ENCODE peak calls at places on chromosomes 12 and 14, in six cellular contexts. One of them, this sample, is unnamed.

GRCh38 chr12:2924019-2924418 is 33.3 kb downstream of the TULP3 start:
- DNase-seq in GM23338: no peak
- DNase-seq in GM12865: no peak
- DNase-seq in fibroblast of pulmonary artery: peak; percentile 20
- DNase-seq in tibial artery: no peak
- DNase-seq in ascending aorta: no peak
- DNase-seq in this sample: no peak

GRCh38 chr14:73227812-73228781 is 9.2 kb upstream of the PAPLN start:
- DNase-seq in GM23338: peak; percentile 67
- DNase-seq in GM12865: peak; percentile 39
- DNase-seq in fibroblast of pulmonary artery: peak; percentile 98
- DNase-seq in tibial artery: peak; percentile 60
- DNase-seq in ascending aorta: no peak
- DNase-seq in this sample: peak; percentile 80

GRCh38 chr14:75980856-75981255 is 939 bp downstream of the TGFB3 start:
- DNase-seq in GM23338: no peak
- DNase-seq in GM12865: no peak
- DNase-seq in fibroblast of pulmonary artery: no peak
- DNase-seq in tibial artery: peak; percentile 36
- DNase-seq in ascending aorta: peak; percentile 70
- DNase-seq in this sample: no peak

GRCh38 chr12:119528241-119528640 is 65.3 kb upstream of the TMEM233 start:
- DNase-seq in GM23338: peak; percentile 77
- DNase-seq in GM12865: peak; percentile 26
- DNase-seq in fibroblast of pulmonary artery: peak; percentile 38
- DNase-seq in tibial artery: no peak
- DNase-seq in ascending aorta: no peak
- DNase-seq in this sample: no peak

GRCh38 chr14:61435563-61436337 is 114.4 kb downstream of the PRKCH start:
- DNase-seq in GM23338: no peak
- DNase-seq in GM12865: no peak
- DNase-seq in fibroblast of pulmonary artery: peak; percentile 62
- DNase-seq in tibial artery: peak; percentile 63
- DNase-seq in ascending aorta: no peak
- DNase-seq in this sample: no peak

GRCh38 chr14:21437063-21437901 is 18.6 kb downstream of the CHD8 start:
- DNase-seq in GM23338: peak; percentile 100
- DNase-seq in GM12865: peak; percentile 100
- DNase-seq in fibroblast of pulmonary artery: peak; percentile 99
- DNase-seq in tibial artery: peak; percentile 99
- DNase-seq in ascending aorta: peak; percentile 99
- DNase-seq in this sample: peak; percentile 97

GRCh38 chr12:75892779-75893408 is 138.7 kb downstream of the PHLDA1 start:
- DNase-seq in GM23338: no peak
- DNase-seq in GM12865: no peak
- DNase-seq in fibroblast of pulmonary artery: peak; percentile 62
- DNase-seq in tibial artery: no peak
- DNase-seq in ascending aorta: no peak
- DNase-seq in this sample: no peak

GRCh38 chr14:90177537-90178189 is 78.7 kb upstream of the PSMC1 start:
- DNase-seq in GM23338: no peak
- DNase-seq in GM12865: no peak
- DNase-seq in fibroblast of pulmonary artery: no peak
- DNase-seq in tibial artery: no peak
- DNase-seq in ascending aorta: no peak
- DNase-seq in this sample: no peak

GRCh38 chr12:128056299-128056885 is 210.6 kb upstream of the TMEM132C start:
- DNase-seq in GM23338: peak; percentile 15
- DNase-seq in GM12865: no peak
- DNase-seq in fibroblast of pulmonary artery: no peak
- DNase-seq in tibial artery: no peak
- DNase-seq in ascending aorta: no peak
- DNase-seq in this sample: no peak

GRCh38 chr12:92065018-92065499 is 80.6 kb downstream of the BTG1 start:
- DNase-seq in GM23338: no peak
- DNase-seq in GM12865: peak; percentile 84
- DNase-seq in fibroblast of pulmonary artery: no peak
- DNase-seq in tibial artery: no peak
- DNase-seq in ascending aorta: no peak
- DNase-seq in this sample: no peak

GRCh38 chr12:121808623-121809022 is 4.8 kb downstream of the SETD1B start:
- DNase-seq in GM23338: no peak
- DNase-seq in GM12865: no peak
- DNase-seq in fibroblast of pulmonary artery: no peak
- DNase-seq in tibial artery: no peak
- DNase-seq in ascending aorta: no peak
- DNase-seq in this sample: no peak

GRCh38 chr12:121809712-121810116 is 5.9 kb downstream of the SETD1B start:
- DNase-seq in GM23338: no peak
- DNase-seq in GM12865: no peak
- DNase-seq in fibroblast of pulmonary artery: no peak
- DNase-seq in tibial artery: no peak
- DNase-seq in ascending aorta: no peak
- DNase-seq in this sample: no peak

GRCh38 chr12:121810833-121811433 is 7.1 kb downstream of the SETD1B start:
- DNase-seq in GM23338: no peak
- DNase-seq in GM12865: no peak
- DNase-seq in fibroblast of pulmonary artery: peak; percentile 21
- DNase-seq in tibial artery: no peak
- DNase-seq in ascending aorta: peak; percentile 55
- DNase-seq in this sample: no peak

GRCh38 chr12:121811434-121812319 is 7.9 kb downstream of the SETD1B start:
- DNase-seq in GM23338: peak; percentile 92
- DNase-seq in GM12865: peak; percentile 65
- DNase-seq in fibroblast of pulmonary artery: peak; percentile 68
- DNase-seq in tibial artery: no peak
- DNase-seq in ascending aorta: peak; percentile 68
- DNase-seq in this sample: no peak

GRCh38 chr12:121810234-121810817 is 6.5 kb downstream of the SETD1B start:
- DNase-seq in GM23338: no peak
- DNase-seq in GM12865: no peak
- DNase-seq in fibroblast of pulmonary artery: no peak
- DNase-seq in tibial artery: no peak
- DNase-seq in ascending aorta: peak; percentile 65
- DNase-seq in this sample: no peak
- H3K4me3 ChIP-seq in GM23338: peak overlapping the region; percentile 97
- H3K4me3 ChIP-seq in GM12865: no peak overlapping the region
- H3K4me3 ChIP-seq in fibroblast of pulmonary artery: no peak overlapping the region
- H3K4me3 ChIP-seq in tibial artery: no peak overlapping the region
- H3K4me3 ChIP-seq in ascending aorta: peak overlapping the region; percentile 69
- H3K4me3 ChIP-seq in this sample: peak overlapping the region; percentile 56

GRCh38 chr12:26786491-26787124 is 46.4 kb downstream of the ITPR2 start:
- DNase-seq in GM23338: no peak
- DNase-seq in GM12865: no peak
- DNase-seq in fibroblast of pulmonary artery: peak; percentile 64
- DNase-seq in tibial artery: no peak
- DNase-seq in ascending aorta: no peak
- DNase-seq in this sample: no peak

GRCh38 chr12:26789731-26790644 is 43.0 kb downstream of the ITPR2 start:
- DNase-seq in GM23338: no peak
- DNase-seq in GM12865: no peak
- DNase-seq in fibroblast of pulmonary artery: peak; percentile 59
- DNase-seq in tibial artery: no peak
- DNase-seq in ascending aorta: no peak
- DNase-seq in this sample: peak; percentile 33

GRCh38 chr12:26787125-26787495 is 45.9 kb downstream of the ITPR2 start:
- DNase-seq in GM23338: no peak
- DNase-seq in GM12865: no peak
- DNase-seq in fibroblast of pulmonary artery: peak; percentile 76
- DNase-seq in tibial artery: no peak
- DNase-seq in ascending aorta: no peak
- DNase-seq in this sample: peak; percentile 30

GRCh38 chr12:26791328-26791791 is 41.6 kb downstream of the ITPR2 start:
- DNase-seq in GM23338: no peak
- DNase-seq in GM12865: peak; percentile 36
- DNase-seq in fibroblast of pulmonary artery: peak; percentile 33
- DNase-seq in tibial artery: no peak
- DNase-seq in ascending aorta: no peak
- DNase-seq in this sample: no peak

GRCh38 chr12:26790645-26790994 is 42.4 kb downstream of the ITPR2 start:
- DNase-seq in GM23338: no peak
- DNase-seq in GM12865: no peak
- DNase-seq in fibroblast of pulmonary artery: no peak
- DNase-seq in tibial artery: no peak
- DNase-seq in ascending aorta: no peak
- DNase-seq in this sample: no peak
- TF ChIP-seq CTCF in GM23338: no peak
- TF ChIP-seq CTCF in GM12865: no peak
- TF ChIP-seq CTCF in fibroblast of pulmonary artery: no peak
- TF ChIP-seq CTCF in tibial artery: no peak
- TF ChIP-seq CTCF in ascending aorta: no peak
- TF ChIP-seq CTCF in this sample: no peak

GRCh38 chr14:22978487-22978837 is 3.9 kb downstream of the AJUBA start:
- DNase-seq in GM23338: no peak
- DNase-seq in GM12865: no peak
- DNase-seq in fibroblast of pulmonary artery: no peak
- DNase-seq in tibial artery: no peak
- DNase-seq in ascending aorta: no peak
- DNase-seq in this sample: no peak

GRCh38 chr14:22977434-22977683 is 5.0 kb downstream of the AJUBA start:
- DNase-seq in GM23338: no peak
- DNase-seq in GM12865: no peak
- DNase-seq in fibroblast of pulmonary artery: no peak
- DNase-seq in tibial artery: no peak
- DNase-seq in ascending aorta: no peak
- DNase-seq in this sample: no peak

GRCh38 chr14:22976620-22977433 is 5.5 kb downstream of the AJUBA start:
- DNase-seq in GM23338: peak; percentile 62
- DNase-seq in GM12865: no peak
- DNase-seq in fibroblast of pulmonary artery: peak; percentile 79
- DNase-seq in tibial artery: no peak
- DNase-seq in ascending aorta: no peak
- DNase-seq in this sample: no peak

GRCh38 chr14:22978873-22979671 is 3.3 kb downstream of the AJUBA start:
- DNase-seq in GM23338: no peak
- DNase-seq in GM12865: no peak
- DNase-seq in fibroblast of pulmonary artery: no peak
- DNase-seq in tibial artery: no peak
- DNase-seq in ascending aorta: no peak
- DNase-seq in this sample: no peak

GRCh38 chr14:22977684-22978486 is 4.5 kb downstream of the AJUBA start:
- DNase-seq in GM23338: peak; percentile 96
- DNase-seq in GM12865: no peak
- DNase-seq in fibroblast of pulmonary artery: peak; percentile 79
- DNase-seq in tibial artery: no peak
- DNase-seq in ascending aorta: peak; percentile 85
- DNase-seq in this sample: no peak
- H3K4me3 ChIP-seq in GM23338: peak overlapping the region; percentile 70
- H3K4me3 ChIP-seq in GM12865: no peak overlapping the region
- H3K4me3 ChIP-seq in fibroblast of pulmonary artery: no peak overlapping the region
- H3K4me3 ChIP-seq in tibial artery: no peak overlapping the region
- H3K4me3 ChIP-seq in ascending aorta: no peak overlapping the region
- H3K4me3 ChIP-seq in this sample: peak overlapping the region; percentile 78

GRCh38 chr12:60935981-60936761 is 1324.0 kb upstream of the USP15 start:
- DNase-seq in GM23338: peak; percentile 48
- DNase-seq in GM12865: no peak
- DNase-seq in fibroblast of pulmonary artery: no peak
- DNase-seq in tibial artery: no peak
- DNase-seq in ascending aorta: no peak
- DNase-seq in this sample: no peak
- TF ChIP-seq CTCF in GM23338: peak; percentile 40
- TF ChIP-seq CTCF in GM12865: no peak
- TF ChIP-seq CTCF in fibroblast of pulmonary artery: no peak
- TF ChIP-seq CTCF in tibial artery: no peak
- TF ChIP-seq CTCF in ascending aorta: no peak
- TF ChIP-seq CTCF in this sample: no peak

GRCh38 chr14:29926228-29926627 is 1.4 kb downstream of the PRKD1 start:
- DNase-seq in GM23338: peak; percentile 11
- DNase-seq in GM12865: no peak
- DNase-seq in fibroblast of pulmonary artery: no peak
- DNase-seq in tibial artery: no peak
- DNase-seq in ascending aorta: no peak
- DNase-seq in this sample: no peak
- H3K4me3 ChIP-seq in GM23338: peak overlapping the region; percentile 81
- H3K4me3 ChIP-seq in GM12865: no peak overlapping the region
- H3K4me3 ChIP-seq in fibroblast of pulmonary artery: peak overlapping the region; percentile 78
- H3K4me3 ChIP-seq in tibial artery: peak overlapping the region; percentile 64
- H3K4me3 ChIP-seq in ascending aorta: peak overlapping the region; percentile 79
- H3K4me3 ChIP-seq in this sample: peak overlapping the region; percentile 90

GRCh38 chr14:39431416-39432178 is 636 bp downstream of the FBXO33 start:
- DNase-seq in GM23338: peak; percentile 75
- DNase-seq in GM12865: peak; percentile 74
- DNase-seq in fibroblast of pulmonary artery: peak; percentile 36
- DNase-seq in tibial artery: peak; percentile 29
- DNase-seq in ascending aorta: peak; percentile 74
- DNase-seq in this sample: no peak

GRCh38 chr14:39433452-39433813 is 1.2 kb upstream of the FBXO33 start:
- DNase-seq in GM23338: no peak
- DNase-seq in GM12865: no peak
- DNase-seq in fibroblast of pulmonary artery: no peak
- DNase-seq in tibial artery: no peak
- DNase-seq in ascending aorta: no peak
- DNase-seq in this sample: no peak

GRCh38 chr14:39432179-39432618 is at the start of gene FBXO33:
- DNase-seq in GM23338: peak; percentile 94
- DNase-seq in GM12865: peak; percentile 99
- DNase-seq in fibroblast of pulmonary artery: peak; percentile 98
- DNase-seq in tibial artery: peak; percentile 96
- DNase-seq in ascending aorta: peak; percentile 98
- DNase-seq in this sample: peak; percentile 85

GRCh38 chr14:39434401-39434800 is 2.2 kb upstream of the FBXO33 start:
- DNase-seq in GM23338: no peak
- DNase-seq in GM12865: no peak
- DNase-seq in fibroblast of pulmonary artery: peak; percentile 36
- DNase-seq in tibial artery: no peak
- DNase-seq in ascending aorta: no peak
- DNase-seq in this sample: no peak

GRCh38 chr14:39432619-39433451 is 602 bp upstream of the FBXO33 start:
- DNase-seq in GM23338: peak; percentile 88
- DNase-seq in GM12865: peak; percentile 92
- DNase-seq in fibroblast of pulmonary artery: peak; percentile 81
- DNase-seq in tibial artery: peak; percentile 91
- DNase-seq in ascending aorta: peak; percentile 95
- DNase-seq in this sample: peak; percentile 52
- TF ChIP-seq CTCF in GM23338: no peak
- TF ChIP-seq CTCF in GM12865: no peak
- TF ChIP-seq CTCF in fibroblast of pulmonary artery: peak; percentile 17
- TF ChIP-seq CTCF in tibial artery: peak; percentile 5
- TF ChIP-seq CTCF in ascending aorta: peak; percentile 48
- TF ChIP-seq CTCF in this sample: no peak

DNA sequence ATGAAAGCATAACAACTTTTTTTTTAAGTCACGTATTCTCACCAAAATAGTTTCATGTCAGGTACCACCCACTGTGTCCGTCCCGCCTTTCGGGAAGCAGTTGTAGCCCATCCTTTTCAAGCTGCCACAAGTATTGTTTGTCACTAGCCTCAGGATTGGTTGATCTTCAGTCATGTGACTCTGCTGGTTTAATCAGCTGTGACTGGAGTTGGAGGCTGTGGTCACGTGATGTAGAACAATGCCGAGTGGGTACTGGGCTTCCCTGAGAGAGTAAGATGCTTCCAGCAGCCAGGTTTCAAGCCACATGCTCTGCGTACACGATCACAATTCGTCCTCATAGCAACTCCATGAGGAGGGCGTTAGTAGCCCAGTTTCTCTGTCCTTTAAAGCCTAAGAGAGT is 83.0 kb upstream of the WSCD2 start:
- DNase-seq in GM23338: peak; percentile 29
- DNase-seq in GM12865: no peak
- DNase-seq in fibroblast of pulmonary artery: no peak
- DNase-seq in tibial artery: no peak
- DNase-seq in ascending aorta: no peak
- DNase-seq in this sample: no peak
- H3K4me3 ChIP-seq in GM23338: no peak overlapping the region
- H3K4me3 ChIP-seq in GM12865: no peak overlapping the region
- H3K4me3 ChIP-seq in fibroblast of pulmonary artery: no peak overlapping the region
- H3K4me3 ChIP-seq in tibial artery: no peak overlapping the region
- H3K4me3 ChIP-seq in ascending aorta: peak overlapping the region; percentile 49
- H3K4me3 ChIP-seq in this sample: no peak overlapping the region

GRCh38 chr14:66662374-66662773 is 154.4 kb downstream of the GPHN start:
- DNase-seq in GM23338: peak; percentile 58
- DNase-seq in GM12865: no peak
- DNase-seq in fibroblast of pulmonary artery: peak; percentile 52
- DNase-seq in tibial artery: no peak
- DNase-seq in ascending aorta: no peak
- DNase-seq in this sample: no peak
- TF ChIP-seq CTCF in GM23338: peak; percentile 75
- TF ChIP-seq CTCF in GM12865: no peak
- TF ChIP-seq CTCF in fibroblast of pulmonary artery: peak; percentile 72
- TF ChIP-seq CTCF in tibial artery: no peak
- TF ChIP-seq CTCF in ascending aorta: no peak
- TF ChIP-seq CTCF in this sample: peak; percentile 13

This sample was measured in HFF-Myc.